ENCODE peak calls at places on chromosomes 4 and X, in eight cellular contexts. One of them, this sample, is unnamed.
A peak's percentile ranks its signal among the peaks of the same experiment; 100 is the strongest.

GRCh38 chrX:1248381-1249061 is 20.1 kb upstream of the CSF2RA start:
- DNase-seq in endodermal cell: peak; percentile 96
- DNase-seq in activated CD4-positive, alpha-beta T cell treated with anti-CD3 and anti-CD28 coated beads, Interleukin-2, amount 10 ng/mL, durations not matched to agents 7 days and 5 days: peak; percentile 23
- DNase-seq in ACHN: peak; percentile 3
- DNase-seq in stimulated activated effector memory CD8-positive, alpha-beta T cell treated with anti-CD3 and anti-CD28 coated beads, Interleukin-12 subunit alpha, Interleukin-12 subunit beta, amount 100 ng/mL, for 72 hours: no peak
- DNase-seq in H7: peak; percentile 93
- DNase-seq in RPMI8226: no peak
- DNase-seq in T-helper 2 cell: no peak
- DNase-seq in this sample: no peak

GRCh38 chr4:77481856-77482255 is 123.8 kb upstream of the CXCL13 start:
- DNase-seq in endodermal cell: no peak
- DNase-seq in activated CD4-positive, alpha-beta T cell treated with anti-CD3 and anti-CD28 coated beads, Interleukin-2, amount 10 ng/mL, durations not matched to agents 7 days and 5 days: no peak
- DNase-seq in ACHN: no peak
- DNase-seq in stimulated activated effector memory CD8-positive, alpha-beta T cell treated with anti-CD3 and anti-CD28 coated beads, Interleukin-12 subunit alpha, Interleukin-12 subunit beta, amount 100 ng/mL, for 72 hours: no peak
- DNase-seq in H7: no peak
- DNase-seq in RPMI8226: no peak
- DNase-seq in T-helper 2 cell: no peak
- DNase-seq in this sample: no peak

GRCh38 chr4:152992027-152992426 is 55.9 kb downstream of the FHDC1 start:
- DNase-seq in endodermal cell: no peak
- DNase-seq in activated CD4-positive, alpha-beta T cell treated with anti-CD3 and anti-CD28 coated beads, Interleukin-2, amount 10 ng/mL, durations not matched to agents 7 days and 5 days: no peak
- DNase-seq in ACHN: no peak
- DNase-seq in stimulated activated effector memory CD8-positive, alpha-beta T cell treated with anti-CD3 and anti-CD28 coated beads, Interleukin-12 subunit alpha, Interleukin-12 subunit beta, amount 100 ng/mL, for 72 hours: no peak
- DNase-seq in H7: no peak
- DNase-seq in RPMI8226: no peak
- DNase-seq in T-helper 2 cell: no peak
- DNase-seq in this sample: no peak

GRCh38 chr4:3499710-3500109 is 32.5 kb downstream of the LRPAP1 start:
- DNase-seq in endodermal cell: no peak
- DNase-seq in activated CD4-positive, alpha-beta T cell treated with anti-CD3 and anti-CD28 coated beads, Interleukin-2, amount 10 ng/mL, durations not matched to agents 7 days and 5 days: no peak
- DNase-seq in ACHN: no peak
- DNase-seq in stimulated activated effector memory CD8-positive, alpha-beta T cell treated with anti-CD3 and anti-CD28 coated beads, Interleukin-12 subunit alpha, Interleukin-12 subunit beta, amount 100 ng/mL, for 72 hours: no peak
- DNase-seq in H7: no peak
- DNase-seq in RPMI8226: no peak
- DNase-seq in T-helper 2 cell: no peak
- DNase-seq in this sample: no peak

GRCh38 chr4:165096776-165097175 is 15.9 kb downstream of the TMEM192 start:
- DNase-seq in endodermal cell: no peak
- DNase-seq in activated CD4-positive, alpha-beta T cell treated with anti-CD3 and anti-CD28 coated beads, Interleukin-2, amount 10 ng/mL, durations not matched to agents 7 days and 5 days: peak; percentile 7
- DNase-seq in ACHN: peak; percentile 30
- DNase-seq in stimulated activated effector memory CD8-positive, alpha-beta T cell treated with anti-CD3 and anti-CD28 coated beads, Interleukin-12 subunit alpha, Interleukin-12 subunit beta, amount 100 ng/mL, for 72 hours: no peak
- DNase-seq in H7: peak; percentile 65
- DNase-seq in RPMI8226: peak; percentile 16
- DNase-seq in T-helper 2 cell: peak; percentile 14
- DNase-seq in this sample: peak; percentile 11

GRCh38 chr4:74934016-74934821 is 1.3 kb downstream of the PARM1 start:
- DNase-seq in endodermal cell: peak; percentile 75
- DNase-seq in activated CD4-positive, alpha-beta T cell treated with anti-CD3 and anti-CD28 coated beads, Interleukin-2, amount 10 ng/mL, durations not matched to agents 7 days and 5 days: no peak
- DNase-seq in ACHN: peak; percentile 14
- DNase-seq in stimulated activated effector memory CD8-positive, alpha-beta T cell treated with anti-CD3 and anti-CD28 coated beads, Interleukin-12 subunit alpha, Interleukin-12 subunit beta, amount 100 ng/mL, for 72 hours: no peak
- DNase-seq in H7: peak; percentile 65
- DNase-seq in RPMI8226: peak; percentile 4
- DNase-seq in T-helper 2 cell: peak; percentile 5
- DNase-seq in this sample: peak; percentile 24

GRCh38 chr4:98623126-98623802 is 35.1 kb downstream of the TSPAN5 start:
- DNase-seq in endodermal cell: no peak
- DNase-seq in activated CD4-positive, alpha-beta T cell treated with anti-CD3 and anti-CD28 coated beads, Interleukin-2, amount 10 ng/mL, durations not matched to agents 7 days and 5 days: no peak
- DNase-seq in ACHN: no peak
- DNase-seq in stimulated activated effector memory CD8-positive, alpha-beta T cell treated with anti-CD3 and anti-CD28 coated beads, Interleukin-12 subunit alpha, Interleukin-12 subunit beta, amount 100 ng/mL, for 72 hours: no peak
- DNase-seq in H7: no peak
- DNase-seq in RPMI8226: no peak
- DNase-seq in T-helper 2 cell: no peak
- DNase-seq in this sample: no peak

GRCh38 chrX:45191383-45191782 is 9.3 kb downstream of the DIPK2B start:
- DNase-seq in endodermal cell: no peak
- DNase-seq in activated CD4-positive, alpha-beta T cell treated with anti-CD3 and anti-CD28 coated beads, Interleukin-2, amount 10 ng/mL, durations not matched to agents 7 days and 5 days: no peak
- DNase-seq in ACHN: no peak
- DNase-seq in stimulated activated effector memory CD8-positive, alpha-beta T cell treated with anti-CD3 and anti-CD28 coated beads, Interleukin-12 subunit alpha, Interleukin-12 subunit beta, amount 100 ng/mL, for 72 hours: no peak
- DNase-seq in H7: no peak
- DNase-seq in RPMI8226: no peak
- DNase-seq in T-helper 2 cell: no peak
- DNase-seq in this sample: peak; percentile 3

GRCh38 chr4:135598151-135598550 is 1396.6 kb upstream of the PABPC4L start:
- DNase-seq in endodermal cell: no peak
- DNase-seq in activated CD4-positive, alpha-beta T cell treated with anti-CD3 and anti-CD28 coated beads, Interleukin-2, amount 10 ng/mL, durations not matched to agents 7 days and 5 days: no peak
- DNase-seq in ACHN: no peak
- DNase-seq in stimulated activated effector memory CD8-positive, alpha-beta T cell treated with anti-CD3 and anti-CD28 coated beads, Interleukin-12 subunit alpha, Interleukin-12 subunit beta, amount 100 ng/mL, for 72 hours: no peak
- DNase-seq in H7: no peak
- DNase-seq in RPMI8226: no peak
- DNase-seq in T-helper 2 cell: no peak
- DNase-seq in this sample: no peak

GRCh38 chr4:24642941-24643628 is 58.7 kb upstream of the DHX15 start:
- DNase-seq in endodermal cell: no peak
- DNase-seq in activated CD4-positive, alpha-beta T cell treated with anti-CD3 and anti-CD28 coated beads, Interleukin-2, amount 10 ng/mL, durations not matched to agents 7 days and 5 days: no peak
- DNase-seq in ACHN: peak; percentile 97
- DNase-seq in stimulated activated effector memory CD8-positive, alpha-beta T cell treated with anti-CD3 and anti-CD28 coated beads, Interleukin-12 subunit alpha, Interleukin-12 subunit beta, amount 100 ng/mL, for 72 hours: no peak
- DNase-seq in H7: no peak
- DNase-seq in RPMI8226: no peak
- DNase-seq in T-helper 2 cell: no peak
- DNase-seq in this sample: no peak

GRCh38 chr4:119300072-119300387 is 21.9 kb downstream of the FABP2 start:
- DNase-seq in endodermal cell: no peak
- DNase-seq in activated CD4-positive, alpha-beta T cell treated with anti-CD3 and anti-CD28 coated beads, Interleukin-2, amount 10 ng/mL, durations not matched to agents 7 days and 5 days: peak; percentile 42
- DNase-seq in ACHN: no peak
- DNase-seq in stimulated activated effector memory CD8-positive, alpha-beta T cell treated with anti-CD3 and anti-CD28 coated beads, Interleukin-12 subunit alpha, Interleukin-12 subunit beta, amount 100 ng/mL, for 72 hours: no peak
- DNase-seq in H7: no peak
- DNase-seq in RPMI8226: no peak
- DNase-seq in T-helper 2 cell: no peak
- DNase-seq in this sample: no peak

GRCh38 chrX:130497531-130497930 is 95.7 kb downstream of the RBMX2 start:
- DNase-seq in endodermal cell: no peak
- DNase-seq in activated CD4-positive, alpha-beta T cell treated with anti-CD3 and anti-CD28 coated beads, Interleukin-2, amount 10 ng/mL, durations not matched to agents 7 days and 5 days: no peak
- DNase-seq in ACHN: no peak
- DNase-seq in stimulated activated effector memory CD8-positive, alpha-beta T cell treated with anti-CD3 and anti-CD28 coated beads, Interleukin-12 subunit alpha, Interleukin-12 subunit beta, amount 100 ng/mL, for 72 hours: no peak
- DNase-seq in H7: peak; percentile 9
- DNase-seq in RPMI8226: no peak
- DNase-seq in T-helper 2 cell: no peak
- DNase-seq in this sample: no peak

GRCh38 chrX:10648608-10649007 is 28.2 kb upstream of the MID1 start:
- DNase-seq in endodermal cell: no peak
- DNase-seq in activated CD4-positive, alpha-beta T cell treated with anti-CD3 and anti-CD28 coated beads, Interleukin-2, amount 10 ng/mL, durations not matched to agents 7 days and 5 days: no peak
- DNase-seq in ACHN: no peak
- DNase-seq in stimulated activated effector memory CD8-positive, alpha-beta T cell treated with anti-CD3 and anti-CD28 coated beads, Interleukin-12 subunit alpha, Interleukin-12 subunit beta, amount 100 ng/mL, for 72 hours: no peak
- DNase-seq in H7: no peak
- DNase-seq in RPMI8226: no peak
- DNase-seq in T-helper 2 cell: no peak
- DNase-seq in this sample: no peak

GRCh38 chr4:85842540-85842939 is 367.6 kb downstream of the ARHGAP24 start:
- DNase-seq in endodermal cell: no peak
- DNase-seq in activated CD4-positive, alpha-beta T cell treated with anti-CD3 and anti-CD28 coated beads, Interleukin-2, amount 10 ng/mL, durations not matched to agents 7 days and 5 days: no peak
- DNase-seq in ACHN: no peak
- DNase-seq in stimulated activated effector memory CD8-positive, alpha-beta T cell treated with anti-CD3 and anti-CD28 coated beads, Interleukin-12 subunit alpha, Interleukin-12 subunit beta, amount 100 ng/mL, for 72 hours: no peak
- DNase-seq in H7: no peak
- DNase-seq in RPMI8226: peak; percentile 22
- DNase-seq in T-helper 2 cell: peak; percentile 6
- DNase-seq in this sample: peak; percentile 30

GRCh38 chr4:91957963-91958362 is 345.8 kb upstream of the GRID2 start:
- DNase-seq in endodermal cell: no peak
- DNase-seq in activated CD4-positive, alpha-beta T cell treated with anti-CD3 and anti-CD28 coated beads, Interleukin-2, amount 10 ng/mL, durations not matched to agents 7 days and 5 days: no peak
- DNase-seq in ACHN: no peak
- DNase-seq in stimulated activated effector memory CD8-positive, alpha-beta T cell treated with anti-CD3 and anti-CD28 coated beads, Interleukin-12 subunit alpha, Interleukin-12 subunit beta, amount 100 ng/mL, for 72 hours: no peak
- DNase-seq in H7: no peak
- DNase-seq in RPMI8226: no peak
- DNase-seq in T-helper 2 cell: no peak
- DNase-seq in this sample: no peak

This sample was measured in germinal center.